ENCODE peak calls at places on chromosomes 11 and 22, in seven cellular contexts. I is germinal center; G is mesenchymal stem cell; K is omental fat pad; V is central memory CD4-positive, alpha-beta T cell; J is adipocyte; B is NCI-H1930. T is an unnamed sample.

GRCh38 chr11:119728226-119728626 is 774 bp downstream of the NECTIN1 start:
- DNase-seq in B (no peak), V (peak; percentile 4), J (no peak), K (no peak), G (peak; percentile 22), I (peak; percentile 26), T (no peak)

GRCh38 chr11:34731596-34731995 is 110.7 kb downstream of the EHF start:
- DNase-seq in J (no peak), K (no peak), I (no peak), V (no peak), G (no peak), B (no peak), T (no peak)

GRCh38 chr22:33049125-33049729 is 9.0 kb downstream of the SYN3 start:
- DNase-seq in G (peak; percentile 64), B (no peak), V (peak; percentile 17), K (no peak), J (peak; percentile 87), I (peak; percentile 70), T (peak; percentile 62)

GRCh38 chr11:121086866-121087265 is 14.2 kb upstream of the TECTA start:
- DNase-seq in I (no peak), V (no peak), K (no peak), J (peak; percentile 70), G (no peak), B (no peak), T (no peak)

GRCh38 chr11:14345668-14346067 is 13.3 kb downstream of the RRAS2 start:
- DNase-seq in B (no peak), G (no peak), V (no peak), I (no peak), K (no peak), J (no peak), T (no peak)

GRCh38 chr22:44583076-44583760 is 85.2 kb upstream of the RTL6 start:
- DNase-seq in V (no peak), K (peak; percentile 20), J (no peak), B (no peak), I (no peak), G (no peak), T (no peak)

GRCh38 chr11:46381046-46381835 is at the start of gene MDK:
- DNase-seq in B (no peak), J (peak; percentile 61), K (no peak), V (no peak), I (peak; percentile 22), G (no peak), T (peak; percentile 49)

GRCh38 chr11:65560555-65561418 is 2.6 kb upstream of the LTBP3 start:
- DNase-seq in G (peak; percentile 72), J (peak; percentile 60), I (no peak), B (no peak), K (no peak), V (no peak), T (no peak)

GRCh38 chr22:21961127-21961867 is 8.6 kb upstream of the PPM1F start:
- DNase-seq in K (no peak), J (no peak), V (no peak), B (no peak), G (no peak), I (no peak), T (no peak)

GRCh38 chr11:118129475-118130196 is 23.0 kb downstream of the SCN4B start:
- DNase-seq in G (no peak), B (no peak), J (no peak), K (no peak), V (no peak), I (no peak), T (no peak)

GRCh38 chr11:111206472-111206871 is 39.1 kb upstream of the POU2AF2 start:
- DNase-seq in I (no peak), K (no peak), B (no peak), G (no peak), V (no peak), J (peak; percentile 68), T (no peak)

GRCh38 chr11:86673872-86674750 is 1.7 kb upstream of the ME3 start:
- DNase-seq in I (no peak), K (no peak), J (no peak), B (no peak), G (no peak), V (no peak), T (no peak)

GRCh38 chr11:68574308-68574707 is 110.0 kb upstream of the GAL start:
- DNase-seq in I (no peak), G (no peak), J (peak; percentile 22), K (no peak), B (no peak), V (no peak), T (no peak)

GRCh38 chr11:47550288-47551052 is 2.5 kb downstream of the CELF1 start:
- DNase-seq in J (peak; percentile 42), G (peak; percentile 10), V (no peak), B (no peak), I (no peak), K (no peak), T (no peak)

GRCh38 chr11:126229782-126230540 is 18.4 kb downstream of the FAM118B start:
- DNase-seq in I (no peak), J (no peak), V (no peak), G (no peak), K (no peak), B (no peak), T (no peak)

GRCh38 chr22:48954781-48955311 is 872.8 kb downstream of the BRD1 start:
- DNase-seq in V (no peak), I (no peak), J (no peak), B (no peak), K (no peak), G (no peak), T (no peak)

GRCh38 chr11:66050581-66051231 is 1.5 kb upstream of the SF3B2 start:
- DNase-seq in J (no peak), V (no peak), K (no peak), G (no peak), I (no peak), B (no peak), T (no peak)

GRCh38 chr11:12724301-12725046 is 50.3 kb downstream of the TEAD1 start:
- DNase-seq in G (peak; percentile 97), B (peak; percentile 58), I (no peak), J (peak; percentile 88), K (peak; percentile 94), V (no peak), T (peak; percentile 64)

GRCh38 chr11:72039108-72039850 is 40.6 kb downstream of the IL18BP start:
- DNase-seq in J (peak; percentile 81), V (no peak), B (no peak), G (peak; percentile 45), K (no peak), I (no peak), T (no peak)

GRCh38 chr11:61961570-61962212 is 5.7 kb downstream of the FTH1 start:
- DNase-seq in V (no peak), I (no peak), K (no peak), B (no peak), G (peak; percentile 64), J (peak; percentile 63), T (peak; percentile 84)

GRCh38 chr11:1419811-1420210 is 30.1 kb downstream of the BRSK2 start:
- DNase-seq in K (no peak), I (no peak), J (no peak), B (no peak), G (no peak), V (no peak), T (no peak)

GRCh38 chr11:37184371-37184770 is 586.3 kb upstream of the RAG2 start:
- DNase-seq in K (no peak), J (no peak), B (no peak), G (no peak), I (no peak), V (no peak), T (no peak)

GRCh38 chr22:47187558-47187957 is 425.1 kb downstream of the TBC1D22A start:
- DNase-seq in G (no peak), B (no peak), I (no peak), V (no peak), K (no peak), J (no peak), T (no peak)

GRCh38 chr11:3920148-3920852 is 64.8 kb downstream of the STIM1 start:
- DNase-seq in B (no peak), J (peak; percentile 86), V (peak; percentile 41), K (no peak), I (no peak), G (peak; percentile 63), T (no peak)

GRCh38 chr11:66233301-66233700 is 35.1 kb upstream of the RAB1B start:
- DNase-seq in J (no peak), B (no peak), G (no peak), V (no peak), I (no peak), K (no peak), T (no peak)

GRCh38 chr22:27460596-27461347 is 340.8 kb downstream of the MN1 start:
- DNase-seq in J (peak; percentile 84), V (no peak), B (no peak), G (no peak), I (no peak), K (no peak), T (no peak)

GRCh38 chr22:45212306-45212709 is 28.4 kb downstream of the KIAA0930 start:
- DNase-seq in K (no peak), J (peak; percentile 95), I (no peak), B (no peak), G (peak; percentile 98), V (no peak), T (no peak)

GRCh38 chr11:15743244-15743629 is 613.1 kb downstream of the SOX6 start:
- DNase-seq in J (no peak), B (no peak), K (no peak), G (no peak), V (no peak), I (no peak), T (no peak)

GRCh38 chr11:60982184-60982583 is 10.7 kb downstream of the CD6 start:
- DNase-seq in G (no peak), K (no peak), V (no peak), J (no peak), B (no peak), I (no peak), T (no peak)

GRCh38 chr11:111719379-111719778 is 46.8 kb downstream of the PPP2R1B start:
- DNase-seq in K (no peak), B (no peak), I (no peak), J (peak; percentile 32), V (no peak), G (no peak), T (no peak)

GRCh38 chr11:126485021-126485781 is 129.7 kb downstream of the ST3GAL4 start:
- DNase-seq in J (peak; percentile 50), V (no peak), G (peak; percentile 2), K (no peak), B (no peak), I (peak; percentile 47), T (no peak)

GRCh38 chr11:35945137-35945518 is 1.3 kb downstream of the LDLRAD3 start:
- DNase-seq in K (no peak), I (no peak), V (no peak), B (no peak), G (no peak), J (no peak), T (no peak)

GRCh38 chr11:45411221-45411946 is 125.2 kb upstream of the SYT13 start:
- DNase-seq in G (peak; percentile 42), B (no peak), V (no peak), I (no peak), J (peak; percentile 61), K (no peak), T (no peak)

GRCh38 chr11:21514298-21514697 is 678.6 kb upstream of the ANO5 start:
- DNase-seq in K (no peak), V (no peak), B (no peak), I (no peak), G (no peak), J (no peak), T (peak; percentile 1)

GRCh38 chr11:86486261-86487030 is 111.8 kb downstream of the CCDC81 start:
- DNase-seq in J (no peak), G (no peak), B (no peak), I (no peak), K (no peak), V (no peak), T (no peak)

GRCh38 chr22:24178502-24179440 is 2.5 kb upstream of the SUSD2 start:
- DNase-seq in K (no peak), V (no peak), G (no peak), I (no peak), B (no peak), J (no peak), T (no peak)

GRCh38 chr11:116910378-116910777 is 73.0 kb upstream of the APOA1 start:
- DNase-seq in J (peak; percentile 27), I (no peak), K (no peak), B (no peak), V (no peak), G (peak; percentile 65), T (no peak)